ENCODE peak calls at places on chromosome 22, in nine cellular contexts. T is glutamatergic neuron, N is progenitor cell of endocrine pancreas, P is heart left ventricle, F is lower lobe of right lung, K is Calu3, R is adrenal gland, O is HL-60, Q is GM10248. D is an unnamed sample.
A peak's percentile ranks its signal among the peaks of the same experiment; 100 is the strongest.

GRCh38 chr22:17665248-17665647 is 26.7 kb downstream of the BCL2L13 start:
- DNase-seq in T (no peak), N (no peak), P (no peak), F (no peak), K (no peak), R (no peak), O (peak; percentile 21), Q (no peak), D (no peak)

GRCh38 chr22:24160546-24160945 is 20.7 kb upstream of the SUSD2 start:
- DNase-seq in T (no peak), N (no peak), P (no peak), F (no peak), K (no peak), R (no peak), O (no peak), Q (no peak), D (no peak)

GRCh38 chr22:39658806-39659463 is 88.4 kb downstream of the CACNA1I start:
- DNase-seq in T (no peak), N (no peak), P (no peak), F (no peak), K (no peak), R (no peak), O (no peak), Q (no peak), D (no peak)

GRCh38 chr22:21791635-21792625 is 56.3 kb upstream of the YPEL1 start:
- DNase-seq in T (no peak), N (no peak), P (no peak), F (no peak), K (no peak), R (no peak), O (no peak), Q (peak; percentile 70), D (no peak)

GRCh38 chr22:28600546-28601143 is 79.0 kb downstream of the TTC28 start:
- DNase-seq in T (no peak), N (no peak), P (no peak), F (no peak), K (peak; percentile 21), R (no peak), O (peak; percentile 20), Q (peak; percentile 37), D (no peak)

GRCh38 chr22:40231618-40232313 is 54.0 kb downstream of the TNRC6B start:
- DNase-seq in T (no peak), N (no peak), P (no peak), F (no peak), K (no peak), R (no peak), O (no peak), Q (no peak), D (no peak)

GRCh38 chr22:23098230-23098705 is 27.9 kb downstream of the GNAZ start:
- DNase-seq in T (no peak), N (no peak), P (no peak), F (no peak), K (no peak), R (peak; percentile 28), O (no peak), Q (no peak), D (no peak)

GRCh38 chr22:24118689-24119384 is 62.5 kb upstream of the SUSD2 start:
- DNase-seq in T (no peak), N (no peak), P (peak; percentile 68), F (peak; percentile 42), K (no peak), R (no peak), O (no peak), Q (no peak), D (no peak)

GRCh38 chr22:21606775-21607174 is 23.0 kb downstream of the YDJC start:
- DNase-seq in T (no peak), N (no peak), P (no peak), F (no peak), K (no peak), R (no peak), O (no peak), Q (no peak), D (no peak)

GRCh38 chr22:37771081-37771480 is 36.7 kb upstream of the GCAT start:
- DNase-seq in T (no peak), N (no peak), P (no peak), F (no peak), K (no peak), R (no peak), O (no peak), Q (no peak), D (no peak)

GRCh38 chr22:37765953-37766566 is 41.7 kb upstream of the GCAT start:
- DNase-seq in T (no peak), N (no peak), P (no peak), F (no peak), K (no peak), R (no peak), O (no peak), Q (no peak), D (no peak)

GRCh38 chr22:37769056-37769455 is 38.7 kb upstream of the GCAT start:
- DNase-seq in T (no peak), N (no peak), P (no peak), F (no peak), K (no peak), R (no peak), O (no peak), Q (no peak), D (no peak)

GRCh38 chr22:37765498-37765897 is 42.2 kb upstream of the GCAT start:
- DNase-seq in T (no peak), N (no peak), P (peak; percentile 47), F (no peak), K (no peak), R (no peak), O (no peak), Q (no peak), D (no peak)

GRCh38 chr22:37768273-37768672 is 39.5 kb upstream of the GCAT start:
- DNase-seq in T (no peak), N (no peak), P (no peak), F (no peak), K (no peak), R (no peak), O (no peak), Q (no peak), D (no peak)
- TF ChIP-seq CTCF in T (peak; percentile 58), N (peak; percentile 42), P (no peak), F (peak; percentile 18), K (peak; percentile 29), R (no peak), O (no peak), Q (no peak), D (peak; percentile 26)

DNA sequence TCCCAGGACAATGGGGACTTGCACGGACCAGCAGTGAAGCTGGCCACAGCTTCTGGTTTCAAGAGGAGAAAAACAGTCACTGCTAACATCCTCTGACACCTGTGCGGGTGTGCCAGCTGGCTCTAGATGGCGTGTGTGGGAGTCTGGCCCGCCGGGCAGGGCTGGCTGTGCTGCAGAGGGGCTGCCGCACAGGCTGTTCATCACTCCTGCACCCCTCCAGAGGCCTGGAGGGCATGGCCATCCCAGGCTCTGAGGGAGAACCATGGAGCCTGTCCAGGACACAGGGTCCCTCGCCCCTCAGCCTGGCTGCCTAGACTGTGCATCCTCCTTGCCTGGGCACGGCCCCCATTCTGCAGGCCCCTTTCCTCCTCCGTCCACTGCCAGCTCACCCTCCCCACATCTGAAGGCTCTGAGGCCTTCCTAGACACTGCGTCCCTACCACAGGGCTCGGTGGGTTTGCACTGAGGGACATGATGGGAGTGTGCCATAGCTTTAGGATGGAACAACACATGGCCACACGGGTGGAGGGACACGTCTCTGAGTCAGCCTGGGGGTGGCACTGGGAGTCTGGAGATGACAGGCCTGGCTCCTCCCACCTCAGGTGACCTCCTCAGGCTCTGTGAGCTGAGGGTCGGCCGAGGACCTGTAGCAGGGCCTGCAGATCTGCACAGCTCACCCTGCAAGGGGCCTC is 42.1 kb upstream of the GNB1L start:
- DNase-seq in T (no peak), N (no peak), P (no peak), F (no peak), K (no peak), R (no peak), O (no peak), Q (no peak), D (no peak)
- TF ChIP-seq CTCF in T (no peak), N (no peak), P (no peak), F (no peak), K (no peak), R (no peak), O (no peak), Q (no peak), D (no peak)

DNA sequence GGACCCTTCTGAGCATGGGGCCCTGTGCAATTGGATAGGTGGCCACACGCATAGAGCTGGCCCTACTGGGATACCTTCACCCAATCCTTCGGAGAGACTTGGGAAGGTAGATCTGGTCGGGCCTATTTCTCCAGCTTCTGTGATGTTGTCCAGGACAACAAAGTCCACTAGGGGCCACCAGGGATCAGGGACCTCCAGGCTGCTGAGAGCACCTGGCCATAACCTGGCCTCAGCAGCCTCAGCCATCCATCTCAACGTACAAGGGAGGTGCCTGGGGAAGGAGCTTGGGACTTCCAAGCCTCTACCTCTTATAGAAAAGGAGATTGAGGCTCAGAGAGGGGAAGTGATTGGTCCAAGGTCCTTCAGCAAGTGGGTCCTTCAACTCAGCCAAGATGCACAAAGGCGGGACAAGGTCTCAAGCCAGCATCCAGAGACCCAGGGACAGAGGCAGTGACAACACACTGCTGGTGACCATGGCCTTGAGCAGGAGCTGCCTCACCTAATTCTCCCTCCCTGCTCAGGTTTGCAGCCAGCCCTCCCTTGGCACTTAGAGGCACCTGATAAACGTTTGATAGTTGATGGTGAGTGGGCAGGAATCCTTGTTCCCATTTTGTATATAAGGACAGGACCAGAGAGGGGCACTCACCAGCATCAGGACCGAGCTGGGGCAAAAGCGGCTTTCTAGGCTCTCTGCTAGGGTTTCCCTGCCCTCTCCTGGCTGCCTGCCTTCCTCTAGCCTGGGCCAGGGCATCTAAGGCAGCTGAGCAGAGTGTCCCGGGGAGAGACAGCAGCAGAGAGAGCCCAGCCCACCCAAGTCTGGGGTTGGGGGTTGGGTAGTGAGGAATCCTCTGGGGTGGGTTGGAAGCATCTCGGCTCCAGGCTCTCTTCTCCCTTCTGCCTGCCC is 4.5 kb downstream of the RAC2 start:
- DNase-seq in T (no peak), N (no peak), P (no peak), F (peak; percentile 33), K (no peak), R (no peak), O (no peak), Q (no peak), D (peak; percentile 11)
- TF ChIP-seq CTCF in T (no peak), N (no peak), P (no peak), F (no peak), K (no peak), R (no peak), O (no peak), Q (no peak), D (no peak)

GRCh38 chr22:33347002-33347401 is 288.8 kb upstream of the SYN3 start:
- DNase-seq in T (no peak), N (no peak), P (no peak), F (no peak), K (no peak), R (no peak), O (no peak), Q (no peak), D (no peak)
- TF ChIP-seq CTCF in T (no peak), N (no peak), P (no peak), F (no peak), K (no peak), R (no peak), O (no peak), Q (no peak), D (no peak)

GRCh38 chr22:48968201-48968959 is 859.3 kb downstream of the BRD1 start:
- DNase-seq in T (no peak), N (peak; percentile 50), P (peak; percentile 2), F (no peak), K (no peak), R (no peak), O (no peak), Q (no peak), D (peak; percentile 33)
- TF ChIP-seq CTCF in T (no peak), N (peak; percentile 80), P (no peak), F (peak; percentile 12), K (no peak), R (no peak), O (no peak), Q (peak; percentile 11), D (no peak)

GRCh38 chr22:26393929-26394328 is 35.1 kb upstream of the ASPHD2 start:
- DNase-seq in T (no peak), N (no peak), P (no peak), F (no peak), K (no peak), R (no peak), O (no peak), Q (no peak), D (no peak)
- TF ChIP-seq CTCF in T (peak; percentile 35), N (peak; percentile 11), P (no peak), F (no peak), K (peak; percentile 35), R (no peak), O (no peak), Q (no peak), D (peak; percentile 27)